ENCODE peak calls at places on chromosome 19, in six cellular contexts. I is ascending aorta, O is IMR-90, S is heart right ventricle, D is lung, N is thoracic aorta. P is an unnamed sample.

GRCh38 chr19:55674459-55674840 is 576 bp upstream of the EPN1 start:
- DNase-seq in I (no peak), O (no peak), S (no peak), D (no peak), N (no peak), P (no peak)

GRCh38 chr19:9148687-9149086 is 8.5 kb downstream of the ZNF317 start:
- DNase-seq in I (no peak), O (no peak), S (no peak), D (no peak), N (no peak), P (no peak)

GRCh38 chr19:48866692-48867091 is 1.7 kb downstream of the PLEKHA4 start:
- DNase-seq in I (no peak), O (no peak), S (no peak), D (no peak), N (no peak), P (no peak)

GRCh38 chr19:30480097-30480496 is 107.9 kb downstream of the ZNF536 start:
- DNase-seq in I (no peak), O (no peak), S (no peak), D (no peak), N (no peak), P (no peak)

GRCh38 chr19:48487544-48487943 is 18.4 kb downstream of the CYTH2 start:
- DNase-seq in I (no peak), O (no peak), S (no peak), D (no peak), N (no peak), P (no peak)

GRCh38 chr19:47417107-47417745 is 2.1 kb downstream of the MEIS3 start:
- DNase-seq in I (no peak), O (no peak), S (no peak), D (no peak), N (no peak), P (no peak)

GRCh38 chr19:1213391-1214286 is 8.1 kb downstream of the STK11 start:
- DNase-seq in I (peak; percentile 88), O (peak; percentile 58), S (peak; percentile 71), D (peak; percentile 61), N (no peak), P (peak; percentile 93)

GRCh38 chr19:54189020-54189667 is at the start of gene MBOAT7:
- DNase-seq in I (no peak), O (no peak), S (no peak), D (no peak), N (no peak), P (no peak)

GRCh38 chr19:5971714-5972354 is 6.1 kb downstream of the RANBP3 start:
- DNase-seq in I (no peak), O (no peak), S (no peak), D (no peak), N (no peak), P (no peak)
- H3K4me1 ChIP-seq in I (peaks cover 20% of the 10 kb centered on the region), O (peaks cover 30% of the 10 kb centered on the region), S (peaks cover 77% of the 10 kb centered on the region), D (peaks cover 26% of the 10 kb centered on the region), N (peaks cover 42% of the 10 kb centered on the region), P (peaks cover 64% of the 10 kb centered on the region)

DNA sequence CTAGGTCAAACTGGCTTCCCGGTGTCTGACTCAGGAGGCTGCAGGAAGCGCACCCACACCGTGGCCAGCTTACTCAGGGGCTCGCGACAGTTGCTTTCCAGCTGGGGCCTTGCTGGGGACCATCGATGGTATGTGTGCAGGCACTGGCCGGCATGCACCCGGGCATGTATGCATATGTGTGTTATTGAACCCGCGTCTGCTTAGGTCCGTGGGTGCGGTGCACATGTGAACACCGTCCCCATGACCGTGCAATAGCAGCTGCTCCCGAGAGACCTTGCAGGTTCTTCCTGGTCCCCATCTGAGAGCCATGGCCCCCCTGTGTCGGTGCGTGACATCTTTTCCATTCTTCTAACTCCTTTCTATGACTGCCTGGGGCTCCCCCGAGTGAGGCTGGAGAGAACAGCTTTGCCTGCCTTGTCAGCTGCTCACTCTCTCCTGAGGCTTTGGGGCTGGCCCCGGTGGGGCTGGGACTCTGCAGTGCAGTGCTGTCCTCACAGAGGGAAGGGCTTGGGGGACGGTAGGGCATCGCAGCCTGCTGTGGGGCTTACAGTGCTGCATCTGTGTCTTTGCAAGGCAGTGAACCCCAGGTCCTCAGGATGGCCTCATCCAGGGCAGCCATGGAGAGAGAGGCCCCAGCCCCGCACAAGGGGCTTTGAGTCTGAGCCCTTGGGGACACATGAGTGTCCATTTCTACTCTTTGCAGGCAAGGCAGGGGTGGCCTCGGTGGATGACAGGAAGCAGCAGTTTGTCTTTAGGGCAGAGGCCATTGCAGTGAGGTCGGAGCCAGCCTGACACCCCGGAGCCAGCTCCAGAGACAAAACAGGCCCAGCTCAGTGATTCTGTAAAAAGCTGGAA is 65.2 kb downstream of the CHST8 start:
- DNase-seq in I (peak; percentile 43), O (no peak), S (no peak), D (no peak), N (no peak), P (no peak)
- H3K27me3 ChIP-seq in I (no peaks in the 10 kb centered on the region), O (no peaks in the 10 kb centered on the region), S (peaks cover 69% of the 10 kb centered on the region), D (no peaks in the 10 kb centered on the region), N (no peaks in the 10 kb centered on the region), P (peaks cover 14% of the 10 kb centered on the region)

GRCh38 chr19:15280915-15281683 is 48.9 kb upstream of the EPHX3 start:
- DNase-seq in I (peak; percentile 84), O (peak; percentile 89), S (peak; percentile 88), D (peak; percentile 77), N (no peak), P (peak; percentile 91)

GRCh38 chr19:15282311-15282705 is 50.0 kb downstream of the BRD4 start:
- DNase-seq in I (no peak), O (no peak), S (no peak), D (no peak), N (no peak), P (no peak)

GRCh38 chr19:15279326-15279904 is 47.2 kb upstream of the EPHX3 start:
- DNase-seq in I (no peak), O (no peak), S (no peak), D (no peak), N (no peak), P (no peak)

GRCh38 chr19:15283141-15283885 is 49.0 kb downstream of the BRD4 start:
- DNase-seq in I (peak; percentile 85), O (peak; percentile 59), S (no peak), D (no peak), N (peak; percentile 63), P (peak; percentile 82)

GRCh38 chr19:15280048-15280725 is 47.9 kb upstream of the EPHX3 start:
- DNase-seq in I (no peak), O (peak; percentile 71), S (peak; percentile 61), D (no peak), N (no peak), P (peak; percentile 76)
- H3K4me1 ChIP-seq in I (peaks cover 94% of the 10 kb centered on the region), O (peaks cover 49% of the 10 kb centered on the region), S (peaks cover 100% of the 10 kb centered on the region), D (peaks cover 63% of the 10 kb centered on the region), N (peaks cover 99% of the 10 kb centered on the region), P (peaks cover 100% of the 10 kb centered on the region)

GRCh38 chr19:3867971-3868769 is 668 bp downstream of the ZFR2 start:
- DNase-seq in I (no peak), O (no peak), S (no peak), D (no peak), N (no peak), P (no peak)
- H3K27me3 ChIP-seq in I (peaks cover 18% of the 10 kb centered on the region), O (peaks cover 39% of the 10 kb centered on the region), S (peaks cover 60% of the 10 kb centered on the region), D (peaks cover 4% of the 10 kb centered on the region), N (peaks cover 8% of the 10 kb centered on the region), P (peaks cover 61% of the 10 kb centered on the region)

GRCh38 chr19:41933131-41933458 is 4.8 kb upstream of the ERFL start:
- DNase-seq in I (no peak), O (no peak), S (no peak), D (no peak), N (no peak), P (no peak)

GRCh38 chr19:41936416-41936850 is 8.2 kb upstream of the ERFL start:
- DNase-seq in I (no peak), O (no peak), S (no peak), D (no peak), N (no peak), P (no peak)

GRCh38 chr19:41935781-41936415 is 7.6 kb upstream of the ERFL start:
- DNase-seq in I (no peak), O (no peak), S (no peak), D (no peak), N (no peak), P (no peak)

GRCh38 chr19:41933693-41934426 is 5.6 kb upstream of the ERFL start:
- DNase-seq in I (no peak), O (no peak), S (no peak), D (no peak), N (no peak), P (no peak)

DNA sequence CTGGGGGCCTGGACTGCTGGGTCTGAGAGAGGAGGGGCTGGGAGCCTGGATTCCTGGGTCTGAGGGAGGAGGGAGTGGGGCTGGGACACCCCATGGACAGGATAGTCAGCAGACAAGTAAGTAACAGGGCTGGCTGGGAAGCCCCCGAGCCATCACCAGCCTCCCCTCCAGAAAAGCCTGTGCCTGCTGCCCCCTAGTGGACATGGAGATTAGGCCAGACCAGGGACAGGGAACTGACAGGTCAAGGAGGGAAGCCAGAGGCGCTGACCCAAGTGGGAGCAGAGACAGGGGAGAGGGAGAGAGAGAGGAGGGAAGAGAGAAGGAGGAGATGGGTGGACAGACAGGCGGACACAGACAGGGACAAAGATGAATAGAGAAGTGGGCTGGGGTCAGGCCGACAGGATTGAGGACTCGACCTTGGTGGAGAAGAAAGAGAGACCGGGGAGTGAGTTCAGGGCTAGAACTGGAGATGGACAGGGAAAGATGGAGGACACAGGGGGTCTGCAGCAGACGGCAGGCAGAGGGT is 6.7 kb upstream of the ERFL start:
- DNase-seq in I (no peak), O (peak; percentile 49), S (peak; percentile 63), D (peak; percentile 76), N (no peak), P (peak; percentile 58)
- H3K4me1 ChIP-seq in I (peaks cover 1% of the 10 kb centered on the region), O (peaks cover 12% of the 10 kb centered on the region), S (peaks cover 8% of the 10 kb centered on the region), D (no peaks in the 10 kb centered on the region), N (no peaks in the 10 kb centered on the region), P (no peaks in the 10 kb centered on the region)